ENCODE peak calls at places on chromosomes 2 and 18, in six cellular contexts. Q is IMR-90, T is neural progenitor cell, C is M059J, O is AG09319, G is fibroblast of mammary gland. U is an unnamed sample.

GRCh38 chr2:7929276-7929675 is 752.6 kb upstream of the ID2 start:
- DNase-seq in C (no peak), G (no peak), O (no peak), Q (no peak), T (no peak), U (no peak)

GRCh38 chr2:31233741-31234689 is at the start of gene EHD3:
- DNase-seq in O (peak), T (peak), G (peak), Q (peak), C (peak), U (peak)

GRCh38 chr2:28415010-28415409 is 22.4 kb downstream of the FOSL2 start:
- DNase-seq in T (no peak), C (no peak), G (no peak), O (no peak), Q (no peak), U (no peak)

GRCh38 chr2:239892480-239893235 is 132.5 kb downstream of the NDUFA10 start:
- DNase-seq in G (no peak), C (no peak), O (no peak), T (no peak), Q (no peak), U (peak)

GRCh38 chr2:119518401-119518800 is 5.9 kb downstream of the SCTR start:
- DNase-seq in C (no peak), O (no peak), G (no peak), Q (no peak), T (no peak), U (no peak)

GRCh38 chr2:238970553-238971081 is 122.7 kb downstream of the TWIST2 start:
- DNase-seq in T (peak), G (peak), Q (peak), O (no peak), C (peak), U (peak)

GRCh38 chr18:23761941-23762340 is 72.7 kb downstream of the LAMA3 start:
- DNase-seq in G (no peak), Q (no peak), C (peak), T (no peak), O (no peak), U (no peak)

GRCh38 chr2:138121769-138122661 is 157.7 kb downstream of the HNMT start:
- DNase-seq in T (no peak), G (no peak), Q (no peak), O (no peak), C (no peak), U (no peak)

GRCh38 chr2:111898703-111899514 is 502 bp downstream of the MERTK start:
- DNase-seq in T (peak), C (no peak), Q (no peak), G (no peak), O (no peak), U (peak)

GRCh38 chr2:88614497-88615157 is 12.6 kb downstream of the EIF2AK3 start:
- DNase-seq in C (no peak), Q (no peak), O (no peak), T (no peak), G (no peak), U (no peak)

GRCh38 chr18:79872423-79872822 is 74.7 kb downstream of the KCNG2 start:
- DNase-seq in Q (no peak), O (no peak), T (peak), C (no peak), G (no peak), U (no peak)

GRCh38 chr2:198098918-198099317 is 294.5 kb downstream of the PLCL1 start:
- DNase-seq in T (peak), C (no peak), G (peak), Q (peak), O (no peak), U (no peak)

U was measured in ureter.